ENCODE peak calls at places on chromosomes 6 and 20, in eight cellular contexts. A is uterus, R is left ventricle myocardium inferior, G is small intestine, K is fibroblast of lung, P is mammary epithelial cell, W is testis, F is neural progenitor cell. Q is an unnamed sample.

GRCh38 chr6:3290501-3291211 is 31.9 kb downstream of the PSMG4 start:
- DNase-seq in A (peak; percentile 11), R (no peak), G (no peak), K (no peak), P (no peak), W (no peak), F (no peak), Q (no peak)

GRCh38 chr6:107488875-107489635 is 862 bp upstream of the SOBP start:
- DNase-seq in A (peak; percentile 26), R (peak; percentile 43), G (peak; percentile 20), K (peak; percentile 37), P (peak; percentile 17), W (peak; percentile 65), F (peak; percentile 80), Q (peak; percentile 89)

GRCh38 chr20:55530763-55531162 is 474.6 kb downstream of the CBLN4 start:
- DNase-seq in A (no peak), R (no peak), G (no peak), K (no peak), P (peak; percentile 18), W (no peak), F (no peak), Q (no peak)

GRCh38 chr20:37558306-37558705 is 30.6 kb upstream of the BLCAP start:
- DNase-seq in A (no peak), R (no peak), G (no peak), K (no peak), P (no peak), W (no peak), F (no peak), Q (no peak)

GRCh38 chr6:114051031-114051430 is 80.1 kb upstream of the HDAC2 start:
- DNase-seq in A (no peak), R (no peak), G (no peak), K (no peak), P (peak; percentile 38), W (no peak), F (no peak), Q (no peak)

GRCh38 chr20:47389867-47390347 is 33.4 kb upstream of the ZMYND8 start:
- DNase-seq in A (no peak), R (no peak), G (no peak), K (peak; percentile 39), P (peak; percentile 89), W (no peak), F (no peak), Q (no peak)

GRCh38 chr20:39910536-39910935 is 778.5 kb downstream of the MAFB start:
- DNase-seq in A (no peak), R (peak; percentile 33), G (no peak), K (no peak), P (no peak), W (peak; percentile 18), F (no peak), Q (no peak)

GRCh38 chr6:44073612-44074382 is 53.5 kb downstream of the MRPL14 start:
- DNase-seq in A (no peak), R (peak; percentile 42), G (no peak), K (peak; percentile 58), P (no peak), W (peak; percentile 28), F (no peak), Q (no peak)

GRCh38 chr6:74705451-74705850 is 500.4 kb downstream of the COL12A1 start:
- DNase-seq in A (no peak), R (no peak), G (no peak), K (no peak), P (peak; percentile 13), W (no peak), F (no peak), Q (no peak)

GRCh38 chr6:150058231-150058792 is 10.6 kb downstream of the ULBP3 start:
- DNase-seq in A (no peak), R (no peak), G (no peak), K (no peak), P (no peak), W (no peak), F (no peak), Q (no peak)

GRCh38 chr6:149815788-149816187 is 48.4 kb downstream of the LRP11 start:
- DNase-seq in A (no peak), R (no peak), G (no peak), K (no peak), P (no peak), W (no peak), F (no peak), Q (no peak)

GRCh38 chr6:37048851-37049734 is 43.6 kb downstream of the FGD2 start:
- DNase-seq in A (peak; percentile 71), R (peak; percentile 45), G (no peak), K (peak; percentile 83), P (peak; percentile 96), W (peak; percentile 61), F (no peak), Q (no peak)

GRCh38 chr6:139654888-139655782 is 280.7 kb upstream of the CITED2 start:
- DNase-seq in A (no peak), R (no peak), G (peak; percentile 93), K (no peak), P (no peak), W (no peak), F (peak; percentile 23), Q (no peak)

GRCh38 chr6:134593887-134594286 is 276.0 kb upstream of the SGK1 start:
- DNase-seq in A (no peak), R (no peak), G (no peak), K (no peak), P (no peak), W (no peak), F (no peak), Q (no peak)

GRCh38 chr20:34271961-34272360 is 30.7 kb downstream of the ASIP start:
- DNase-seq in A (no peak), R (no peak), G (no peak), K (no peak), P (peak; percentile 38), W (no peak), F (no peak), Q (no peak)

GRCh38 chr6:138397128-138397814 is 6.8 kb upstream of the HEBP2 start:
- DNase-seq in A (no peak), R (no peak), G (no peak), K (peak; percentile 57), P (no peak), W (no peak), F (no peak), Q (no peak)

GRCh38 chr6:66838764-66839163 is 1131.7 kb upstream of the EYS start:
- DNase-seq in A (no peak), R (no peak), G (no peak), K (peak; percentile 13), P (no peak), W (no peak), F (no peak), Q (no peak)

GRCh38 chr6:168560126-168560525 is 119.1 kb downstream of the SMOC2 start:
- DNase-seq in A (no peak), R (no peak), G (no peak), K (no peak), P (no peak), W (no peak), F (no peak), Q (no peak)

GRCh38 chr6:106688177-106688951 is 59.0 kb downstream of the QRSL1 start:
- DNase-seq in A (no peak), R (no peak), G (peak; percentile 76), K (no peak), P (no peak), W (no peak), F (no peak), Q (no peak)

GRCh38 chr6:15553031-15553430 is 109.8 kb downstream of the DTNBP1 start:
- DNase-seq in A (no peak), R (no peak), G (no peak), K (no peak), P (no peak), W (no peak), F (no peak), Q (no peak)

GRCh38 chr6:15553736-15554294 is 109.0 kb downstream of the DTNBP1 start:
- DNase-seq in A (no peak), R (no peak), G (no peak), K (no peak), P (no peak), W (no peak), F (no peak), Q (no peak)

GRCh38 chr6:15555101-15556038 is 107.5 kb downstream of the DTNBP1 start:
- DNase-seq in A (no peak), R (no peak), G (no peak), K (no peak), P (no peak), W (no peak), F (no peak), Q (no peak)

GRCh38 chr6:15556711-15557110 is 106.1 kb downstream of the DTNBP1 start:
- DNase-seq in A (no peak), R (no peak), G (no peak), K (no peak), P (no peak), W (no peak), F (no peak), Q (no peak)

GRCh38 chr6:15554728-15555100 is 108.1 kb downstream of the DTNBP1 start:
- DNase-seq in A (no peak), R (no peak), G (no peak), K (no peak), P (no peak), W (no peak), F (no peak), Q (no peak)
- H3K4me1 ChIP-seq in A (no peaks in the 10 kb centered on the region), R (peaks cover 45% of the 10 kb centered on the region), G (no peaks in the 10 kb centered on the region), K (no peaks in the 10 kb centered on the region), P (no peaks in the 10 kb centered on the region), W (no peaks in the 10 kb centered on the region), F (peaks cover 11% of the 10 kb centered on the region), Q (peaks cover 14% of the 10 kb centered on the region)

GRCh38 chr6:63652980-63653379 is 17.4 kb downstream of the PHF3 start:
- DNase-seq in A (no peak), R (no peak), G (no peak), K (no peak), P (no peak), W (no peak), F (no peak), Q (no peak)
- H3K4me1 ChIP-seq in A (no peaks in the 10 kb centered on the region), R (peaks cover 83% of the 10 kb centered on the region), G (no peaks in the 10 kb centered on the region), K (peaks cover 2% of the 10 kb centered on the region), P (no peaks in the 10 kb centered on the region), W (peaks cover 7% of the 10 kb centered on the region), F (peaks cover 6% of the 10 kb centered on the region), Q (peaks cover 46% of the 10 kb centered on the region)

DNA sequence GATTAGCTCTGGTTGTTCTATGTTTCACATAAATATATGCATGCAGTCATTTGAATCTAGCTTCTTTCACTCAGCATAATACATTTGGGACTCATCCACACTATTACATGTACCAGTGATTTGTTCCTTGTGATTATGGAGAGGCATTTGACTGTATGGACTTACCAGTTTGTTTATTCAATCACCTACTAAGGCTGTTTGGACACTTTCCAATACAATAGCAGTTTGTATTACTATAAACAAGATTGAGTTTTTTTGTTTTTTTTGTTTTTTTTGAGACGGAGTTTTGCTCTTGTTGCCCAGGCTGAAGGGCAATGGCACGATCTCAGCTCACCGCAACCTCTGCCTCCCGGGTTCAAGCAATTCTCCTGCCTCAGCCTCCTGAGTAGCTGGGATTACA is 109.8 kb upstream of the DST start:
- DNase-seq in A (no peak), R (no peak), G (no peak), K (peak; percentile 54), P (no peak), W (no peak), F (no peak), Q (no peak)
- H3K4me1 ChIP-seq in A (no peaks in the 10 kb centered on the region), R (peaks cover 96% of the 10 kb centered on the region), G (no peaks in the 10 kb centered on the region), K (peaks cover 23% of the 10 kb centered on the region), P (peaks cover 57% of the 10 kb centered on the region), W (no peaks in the 10 kb centered on the region), F (peaks cover 52% of the 10 kb centered on the region), Q (peaks cover 21% of the 10 kb centered on the region)

DNA sequence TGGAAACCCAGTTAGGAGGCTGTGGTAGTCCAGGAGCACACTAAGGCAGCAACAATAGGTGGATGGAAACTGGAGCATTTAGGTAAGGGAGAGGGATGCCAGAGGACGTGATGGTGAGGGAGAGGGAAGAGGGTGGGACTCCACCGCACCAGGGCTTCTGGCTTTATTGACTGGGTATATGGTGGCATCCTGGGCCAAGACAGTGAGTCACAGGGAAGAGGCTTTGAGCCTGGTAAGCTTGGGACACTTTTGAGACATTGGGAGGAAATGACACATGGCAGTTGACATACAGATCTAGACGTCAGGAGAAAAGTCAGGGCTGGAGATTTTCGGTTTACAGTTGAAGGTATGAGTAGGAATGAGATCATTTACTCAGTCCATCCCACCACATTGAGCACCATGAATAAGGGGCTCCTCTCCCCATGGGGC is 14.9 kb downstream of the NT5E start:
- DNase-seq in A (no peak), R (no peak), G (no peak), K (peak; percentile 75), P (peak; percentile 89), W (no peak), F (no peak), Q (no peak)
- H3K4me1 ChIP-seq in A (peaks cover 29% of the 10 kb centered on the region), R (peaks cover 32% of the 10 kb centered on the region), G (peaks cover 2% of the 10 kb centered on the region), K (peaks cover 55% of the 10 kb centered on the region), P (peaks cover 85% of the 10 kb centered on the region), W (peaks cover 16% of the 10 kb centered on the region), F (no peaks in the 10 kb centered on the region), Q (peaks cover 54% of the 10 kb centered on the region)